ENCODE peak calls at places on chromosomes 5 and 9, in six cellular contexts. One of them, this sample, is unnamed.

GRCh38 chr9:6924149-6924548 is 166.4 kb downstream of the KDM4C start:
- DNase-seq in H1: no peak
- DNase-seq in K562: no peak
- DNase-seq in A549: no peak
- DNase-seq in IMR-90: no peak
- DNase-seq in HepG2: no peak
- DNase-seq in this sample: no peak

GRCh38 chr9:109113892-109114609 is 5.7 kb downstream of the TMEM245 start:
- DNase-seq in IMR-90: no peak
- DNase-seq in H1: no peak
- DNase-seq in K562: no peak
- DNase-seq in HepG2: no peak
- DNase-seq in A549: no peak
- DNase-seq in this sample: no peak

GRCh38 chr5:137800700-137801411 is 46.7 kb upstream of the HNRNPA0 start:
- DNase-seq in IMR-90: no peak
- DNase-seq in K562: no peak
- DNase-seq in HepG2: peak; percentile 8
- DNase-seq in A549: no peak
- DNase-seq in H1: no peak
- DNase-seq in this sample: no peak

GRCh38 chr5:146399446-146399845 is 47.7 kb upstream of the TCERG1 start:
- DNase-seq in K562: no peak
- DNase-seq in H1: no peak
- DNase-seq in HepG2: no peak
- DNase-seq in A549: no peak
- DNase-seq in IMR-90: no peak
- DNase-seq in this sample: no peak

GRCh38 chr9:3343671-3344070 is 182.1 kb downstream of the RFX3 start:
- DNase-seq in A549: no peak
- DNase-seq in HepG2: peak; percentile 76
- DNase-seq in K562: no peak
- DNase-seq in H1: no peak
- DNase-seq in IMR-90: no peak
- DNase-seq in this sample: no peak

GRCh38 chr9:20844916-20845315 is 160.9 kb downstream of the FOCAD start:
- DNase-seq in A549: no peak
- DNase-seq in H1: no peak
- DNase-seq in HepG2: no peak
- DNase-seq in K562: no peak
- DNase-seq in IMR-90: peak; percentile 31
- DNase-seq in this sample: no peak

GRCh38 chr5:90434116-90434714 is 24.7 kb upstream of the CETN3 start:
- DNase-seq in HepG2: peak; percentile 39
- DNase-seq in K562: peak; percentile 29
- DNase-seq in H1: peak; percentile 79
- DNase-seq in IMR-90: peak; percentile 45
- DNase-seq in A549: no peak
- DNase-seq in this sample: no peak

GRCh38 chr9:33884856-33885701 is 68.1 kb downstream of the UBE2R2 start:
- DNase-seq in K562: no peak
- DNase-seq in A549: no peak
- DNase-seq in IMR-90: peak; percentile 54
- DNase-seq in HepG2: no peak
- DNase-seq in H1: no peak
- DNase-seq in this sample: no peak

GRCh38 chr5:28914302-28914701 is 1875.9 kb upstream of the CDH9 start:
- DNase-seq in HepG2: no peak
- DNase-seq in H1: no peak
- DNase-seq in IMR-90: no peak
- DNase-seq in K562: no peak
- DNase-seq in A549: no peak
- DNase-seq in this sample: no peak

GRCh38 chr9:82167296-82167695 is 178.7 kb downstream of the SPATA31D1 start:
- DNase-seq in K562: no peak
- DNase-seq in H1: no peak
- DNase-seq in IMR-90: no peak
- DNase-seq in HepG2: no peak
- DNase-seq in A549: no peak
- DNase-seq in this sample: no peak

GRCh38 chr5:139872052-139872766 is 76.6 kb downstream of the PSD2 start:
- DNase-seq in HepG2: no peak
- DNase-seq in K562: no peak
- DNase-seq in H1: no peak
- DNase-seq in IMR-90: no peak
- DNase-seq in A549: no peak
- DNase-seq in this sample: no peak

GRCh38 chr9:90100014-90100413 is 495.2 kb downstream of the GADD45G start:
- DNase-seq in IMR-90: no peak
- DNase-seq in H1: no peak
- DNase-seq in A549: no peak
- DNase-seq in K562: no peak
- DNase-seq in HepG2: no peak
- DNase-seq in this sample: no peak

GRCh38 chr9:90095682-90096081 is 490.9 kb downstream of the GADD45G start:
- DNase-seq in K562: no peak
- DNase-seq in IMR-90: no peak
- DNase-seq in HepG2: no peak
- DNase-seq in A549: no peak
- DNase-seq in H1: no peak
- DNase-seq in this sample: no peak

GRCh38 chr9:90097237-90097636 is 492.4 kb downstream of the GADD45G start:
- DNase-seq in IMR-90: no peak
- DNase-seq in K562: no peak
- DNase-seq in H1: no peak
- DNase-seq in A549: no peak
- DNase-seq in HepG2: no peak
- DNase-seq in this sample: no peak

GRCh38 chr9:90099262-90099982 is 494.6 kb downstream of the GADD45G start:
- DNase-seq in H1: no peak
- DNase-seq in K562: no peak
- DNase-seq in A549: no peak
- DNase-seq in HepG2: peak; percentile 12
- DNase-seq in IMR-90: peak; percentile 13
- DNase-seq in this sample: no peak

GRCh38 chr9:90098456-90098855 is 493.6 kb downstream of the GADD45G start:
- DNase-seq in HepG2: no peak
- DNase-seq in IMR-90: no peak
- DNase-seq in K562: no peak
- DNase-seq in A549: no peak
- DNase-seq in H1: no peak
- DNase-seq in this sample: no peak
- TF ChIP-seq CEBPB in HepG2: no peak
- TF ChIP-seq CEBPB in IMR-90: no peak
- TF ChIP-seq CEBPB in K562: no peak
- TF ChIP-seq CEBPB in A549: no peak
- TF ChIP-seq CEBPB in H1: no peak
- TF ChIP-seq CEBPB in this sample: no peak

GRCh38 chr9:122200960-122201635 is 27.7 kb downstream of the LHX6 start:
- DNase-seq in IMR-90: peak; percentile 79
- DNase-seq in H1: no peak
- DNase-seq in K562: no peak
- DNase-seq in HepG2: no peak
- DNase-seq in A549: no peak
- DNase-seq in this sample: no peak
- TF ChIP-seq RFX5 in IMR-90: no peak
- TF ChIP-seq RFX5 in H1: no peak
- TF ChIP-seq RFX5 in K562: no peak
- TF ChIP-seq RFX5 in HepG2: no peak
- TF ChIP-seq RFX5 in A549: no peak
- TF ChIP-seq RFX5 in this sample: no peak

GRCh38 chr9:134332266-134332665 is 6.0 kb downstream of the RXRA start:
- DNase-seq in IMR-90: no peak
- DNase-seq in A549: no peak
- DNase-seq in H1: no peak
- DNase-seq in HepG2: no peak
- DNase-seq in K562: no peak
- DNase-seq in this sample: no peak
- H3K4me1 ChIP-seq in IMR-90: peaks cover 51% of the 10 kb centered on the region
- H3K4me1 ChIP-seq in A549: peaks cover 49% of the 10 kb centered on the region
- H3K4me1 ChIP-seq in H1: no peaks in the 10 kb centered on the region
- H3K4me1 ChIP-seq in HepG2: peaks cover 93% of the 10 kb centered on the region
- H3K4me1 ChIP-seq in K562: peaks cover 99% of the 10 kb centered on the region
- H3K4me1 ChIP-seq in this sample: no peaks in the 10 kb centered on the region

DNA sequence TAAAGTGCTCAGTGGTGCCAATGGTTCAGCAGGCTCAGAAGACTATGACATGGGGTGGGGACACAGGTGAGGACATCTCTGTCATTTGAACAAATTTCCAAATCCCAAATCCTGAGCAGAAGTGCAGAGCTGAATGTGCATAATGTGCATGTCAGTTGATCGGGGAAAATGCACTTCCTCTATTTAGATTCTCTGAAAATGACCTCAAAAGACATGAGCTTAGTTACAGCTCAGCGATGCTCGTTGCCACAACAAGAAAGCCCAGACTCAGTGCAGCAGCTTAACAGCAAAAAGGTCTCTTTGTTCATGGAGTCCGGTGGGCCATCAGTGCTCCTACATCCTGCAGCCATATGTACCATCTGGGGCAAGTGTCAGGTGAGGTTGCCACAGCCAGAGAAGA is 176.0 kb downstream of the ATPSCKMT start:
- DNase-seq in IMR-90: no peak
- DNase-seq in H1: no peak
- DNase-seq in HepG2: no peak
- DNase-seq in K562: no peak
- DNase-seq in A549: no peak
- DNase-seq in this sample: no peak
- TF ChIP-seq CEBPB in IMR-90: no peak
- TF ChIP-seq CEBPB in H1: no peak
- TF ChIP-seq CEBPB in HepG2: no peak
- TF ChIP-seq CEBPB in K562: no peak
- TF ChIP-seq CEBPB in A549: no peak
- TF ChIP-seq CEBPB in this sample: no peak

GRCh38 chr5:131538177-131538593 is 96.8 kb downstream of the RAPGEF6 start:
- DNase-seq in H1: no peak
- DNase-seq in HepG2: peak; percentile 25
- DNase-seq in K562: no peak
- DNase-seq in A549: no peak
- DNase-seq in IMR-90: peak; percentile 83
- DNase-seq in this sample: no peak
- TF ChIP-seq RFX5 in H1: no peak
- TF ChIP-seq RFX5 in HepG2: no peak
- TF ChIP-seq RFX5 in K562: no peak
- TF ChIP-seq RFX5 in A549: no peak
- TF ChIP-seq RFX5 in IMR-90: no peak
- TF ChIP-seq RFX5 in this sample: no peak

GRCh38 chr9:69476797-69477196 is 151.8 kb downstream of the ENTREP1 start:
- DNase-seq in IMR-90: no peak
- DNase-seq in A549: no peak
- DNase-seq in K562: no peak
- DNase-seq in H1: peak; percentile 71
- DNase-seq in HepG2: no peak
- DNase-seq in this sample: no peak
- H3K4me1 ChIP-seq in IMR-90: no peaks in the 10 kb centered on the region
- H3K4me1 ChIP-seq in A549: peaks cover 3% of the 10 kb centered on the region
- H3K4me1 ChIP-seq in K562: no peaks in the 10 kb centered on the region
- H3K4me1 ChIP-seq in H1: no peaks in the 10 kb centered on the region
- H3K4me1 ChIP-seq in HepG2: no peaks in the 10 kb centered on the region
- H3K4me1 ChIP-seq in this sample: no peaks in the 10 kb centered on the region

GRCh38 chr9:137232510-137232909 is 1.8 kb downstream of the SLC34A3 start:
- DNase-seq in A549: no peak
- DNase-seq in IMR-90: no peak
- DNase-seq in H1: no peak
- DNase-seq in K562: no peak
- DNase-seq in HepG2: no peak
- DNase-seq in this sample: no peak
- TF ChIP-seq CEBPB in A549: no peak
- TF ChIP-seq CEBPB in IMR-90: no peak
- TF ChIP-seq CEBPB in H1: no peak
- TF ChIP-seq CEBPB in K562: no peak
- TF ChIP-seq CEBPB in HepG2: no peak
- TF ChIP-seq CEBPB in this sample: no peak

GRCh38 chr5:180848265-180848664 is 12.8 kb downstream of the ZFP62 start:
- DNase-seq in K562: no peak
- DNase-seq in A549: no peak
- DNase-seq in IMR-90: no peak
- DNase-seq in HepG2: no peak
- DNase-seq in H1: no peak
- DNase-seq in this sample: no peak
- TF ChIP-seq RFX5 in K562: no peak
- TF ChIP-seq RFX5 in A549: no peak
- TF ChIP-seq RFX5 in IMR-90: no peak
- TF ChIP-seq RFX5 in HepG2: no peak
- TF ChIP-seq RFX5 in H1: no peak
- TF ChIP-seq RFX5 in this sample: no peak

GRCh38 chr5:168195110-168195509 is 96.3 kb upstream of the WWC1 start:
- DNase-seq in A549: no peak
- DNase-seq in HepG2: no peak
- DNase-seq in K562: no peak
- DNase-seq in IMR-90: no peak
- DNase-seq in H1: no peak
- DNase-seq in this sample: no peak

GRCh38 chr5:168193518-168194240 is 97.8 kb upstream of the WWC1 start:
- DNase-seq in IMR-90: no peak
- DNase-seq in HepG2: no peak
- DNase-seq in H1: no peak
- DNase-seq in K562: no peak
- DNase-seq in A549: no peak
- DNase-seq in this sample: no peak

GRCh38 chr5:168188182-168188581 is 103.3 kb upstream of the WWC1 start:
- DNase-seq in H1: no peak
- DNase-seq in HepG2: no peak
- DNase-seq in K562: no peak
- DNase-seq in IMR-90: no peak
- DNase-seq in A549: no peak
- DNase-seq in this sample: no peak

GRCh38 chr5:168187599-168187998 is 103.8 kb upstream of the WWC1 start:
- DNase-seq in IMR-90: no peak
- DNase-seq in K562: no peak
- DNase-seq in A549: no peak
- DNase-seq in HepG2: no peak
- DNase-seq in H1: no peak
- DNase-seq in this sample: no peak

DNA sequence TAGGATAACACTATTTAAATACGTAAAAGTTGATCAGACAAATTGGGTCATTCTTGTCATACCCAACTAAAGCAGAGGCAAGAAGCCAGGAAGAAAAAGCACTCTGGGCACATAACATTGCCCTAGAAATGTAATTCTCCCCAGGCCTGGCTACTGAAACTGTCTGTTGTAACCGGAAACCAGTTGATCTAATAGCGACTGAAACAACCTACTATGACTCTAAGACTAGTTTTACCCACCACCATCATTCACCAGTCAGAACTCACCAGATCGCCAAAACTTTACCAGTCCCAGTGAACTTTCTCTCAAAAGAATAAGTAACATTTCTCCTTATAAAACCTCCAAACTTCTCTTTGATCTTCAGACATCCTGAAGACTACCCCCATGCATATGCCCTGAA is 99.3 kb upstream of the WWC1 start:
- DNase-seq in HepG2: no peak
- DNase-seq in IMR-90: no peak
- DNase-seq in K562: no peak
- DNase-seq in A549: no peak
- DNase-seq in H1: no peak
- DNase-seq in this sample: no peak
- H3K4me1 ChIP-seq in HepG2: no peaks in the 10 kb centered on the region
- H3K4me1 ChIP-seq in IMR-90: no peaks in the 10 kb centered on the region
- H3K4me1 ChIP-seq in K562: no peaks in the 10 kb centered on the region
- H3K4me1 ChIP-seq in A549: no peaks in the 10 kb centered on the region
- H3K4me1 ChIP-seq in H1: no peaks in the 10 kb centered on the region
- H3K4me1 ChIP-seq in this sample: no peaks in the 10 kb centered on the region

GRCh38 chr5:40689442-40689841 is 9.7 kb downstream of the PTGER4 start:
- DNase-seq in K562: no peak
- DNase-seq in H1: no peak
- DNase-seq in IMR-90: peak; percentile 98
- DNase-seq in HepG2: peak; percentile 33
- DNase-seq in A549: peak; percentile 79
- DNase-seq in this sample: peak; percentile 34
- TF ChIP-seq CEBPB in K562: no peak
- TF ChIP-seq CEBPB in H1: no peak
- TF ChIP-seq CEBPB in IMR-90: peak; percentile 44
- TF ChIP-seq CEBPB in HepG2: no peak
- TF ChIP-seq CEBPB in A549: no peak
- TF ChIP-seq CEBPB in this sample: no peak

This sample was measured in GM12878.